ENCODE peak calls at places on chromosome 4, in ten cellular contexts. M, L, Y, N, X, D, T, R, Q and S are unnamed samples.

GRCh38 chr4:112234952-112235609 is 3.5 kb downstream of the AP1AR start:
- DNase-seq in M (peak; percentile 33), L (peak; percentile 26), Y (no peak), N (peak; percentile 85), X (no peak), D (peak; percentile 63), T (peak; percentile 35), R (peak; percentile 81), Q (no peak), S (peak; percentile 52)

GRCh38 chr4:42464550-42465124 is 67.3 kb downstream of the SHISA3 start:
- DNase-seq in M (no peak), L (no peak), Y (no peak), N (no peak), X (no peak), D (no peak), T (no peak), R (no peak), Q (no peak), S (no peak)

GRCh38 chr4:175539498-175539897 is 272.6 kb downstream of the GPM6A start:
- DNase-seq in M (no peak), L (no peak), Y (no peak), N (no peak), X (no peak), D (no peak), T (no peak), R (no peak), Q (no peak), S (no peak)

GRCh38 chr4:123017636-123018390 is 95.4 kb upstream of the NUDT6 start:
- DNase-seq in M (no peak), L (no peak), Y (no peak), N (peak; percentile 83), X (no peak), D (no peak), T (no peak), R (no peak), Q (no peak), S (no peak)

GRCh38 chr4:1604181-1604705 is 79.9 kb downstream of the FAM53A start:
- DNase-seq in M (no peak), L (no peak), Y (no peak), N (no peak), X (no peak), D (no peak), T (no peak), R (no peak), Q (peak; percentile 37), S (no peak)

GRCh38 chr4:38132140-38132673 is 172.0 kb downstream of the PTTG2 start:
- DNase-seq in M (no peak), L (peak; percentile 72), Y (no peak), N (peak; percentile 98), X (no peak), D (no peak), T (no peak), R (peak; percentile 48), Q (no peak), S (peak; percentile 71)

GRCh38 chr4:70688795-70689231 is 481 bp downstream of the UTP3 start:
- DNase-seq in M (no peak), L (no peak), Y (no peak), N (no peak), X (no peak), D (no peak), T (no peak), R (peak; percentile 25), Q (no peak), S (no peak)

GRCh38 chr4:173347467-173347866 is 13.3 kb upstream of the HMGB2 start:
- DNase-seq in M (no peak), L (no peak), Y (no peak), N (no peak), X (no peak), D (no peak), T (no peak), R (no peak), Q (no peak), S (no peak)

GRCh38 chr4:145260091-145260490 is 79.7 kb upstream of the OTUD4 start:
- DNase-seq in M (no peak), L (no peak), Y (no peak), N (no peak), X (no peak), D (no peak), T (no peak), R (peak; percentile 74), Q (no peak), S (no peak)